ENCODE peak calls at places on chromosomes 4 and X, in four cellular contexts. C is HFFc6, S is lower leg skin, F is BJ. Q is an unnamed sample.

GRCh38 chr4:100079264-100079663 is 111.0 kb downstream of the DDIT4L start:
- DNase-seq in F (no peak), C (no peak), S (no peak), Q (no peak)

GRCh38 chrX:12657881-12658280 is 133.3 kb upstream of the PRPS2 start:
- DNase-seq in S (no peak), C (no peak), F (no peak), Q (no peak)

GRCh38 chr4:76087007-76087769 is 12.7 kb downstream of the ART3 start:
- DNase-seq in S (no peak), F (no peak), C (peak), Q (no peak)

GRCh38 chrX:69618803-69619202 is 2.9 kb downstream of the EDA start:
- DNase-seq in F (no peak), S (no peak), C (no peak), Q (no peak)

GRCh38 chrX:37976153-37976552 is 30.2 kb upstream of the SYTL5 start:
- DNase-seq in S (no peak), F (no peak), C (no peak), Q (no peak)

GRCh38 chrX:151004085-151004484 is 20.9 kb downstream of the HMGB3 start:
- DNase-seq in F (no peak), S (no peak), C (peak), Q (no peak)

GRCh38 chr4:154611833-154612232 is 623 bp downstream of the FGG start:
- DNase-seq in C (no peak), F (no peak), S (no peak), Q (no peak)

GRCh38 chr4:1960170-1960825 is 48.5 kb downstream of the NELFA start:
- DNase-seq in F (no peak), C (peak), S (no peak), Q (no peak)

GRCh38 chr4:25106363-25107151 is 53.7 kb downstream of the SEPSECS start:
- DNase-seq in S (no peak), F (no peak), C (no peak), Q (no peak)

GRCh38 chr4:22021116-22021515 is 72.5 kb upstream of the KCNIP4 start:
- DNase-seq in F (no peak), C (peak), S (no peak), Q (no peak)

GRCh38 chr4:27350161-27350560 is 489.5 kb downstream of the STIM2 start:
- DNase-seq in C (peak), S (no peak), F (no peak), Q (peak)

GRCh38 chr4:99669084-99669483 is 11.5 kb upstream of the C4orf54 start:
- DNase-seq in C (no peak), F (no peak), S (no peak), Q (no peak)

GRCh38 chr4:143351149-143351691 is 14.5 kb downstream of the GAB1 start:
- DNase-seq in S (no peak), C (no peak), F (no peak), Q (no peak)

GRCh38 chrX:124736553-124737240 is 390.3 kb downstream of the SH2D1A start:
- DNase-seq in F (no peak), C (no peak), S (no peak), Q (no peak)

GRCh38 chr4:11765849-11766453 is 337.3 kb upstream of the HS3ST1 start:
- DNase-seq in F (no peak), S (no peak), C (no peak), Q (no peak)

GRCh38 chrX:129791961-129792570 is 12.3 kb downstream of the SASH3 start:
- DNase-seq in S (peak), C (no peak), F (no peak), Q (no peak)

GRCh38 chrX:30215357-30215843 is at the start of gene MAGEB2:
- DNase-seq in F (no peak), S (no peak), C (no peak), Q (no peak)

GRCh38 chr4:26074672-26075071 is 160.7 kb downstream of the SMIM20 start:
- DNase-seq in F (no peak), S (no peak), C (no peak), Q (no peak)

GRCh38 chrX:12901486-12901885 is 4.9 kb upstream of the TLR8 start:
- DNase-seq in S (peak), F (no peak), C (peak), Q (no peak)

GRCh38 chr4:25908491-25908901 is 5.5 kb upstream of the SMIM20 start:
- DNase-seq in C (peak), F (peak), S (no peak), Q (peak)

GRCh38 chr4:56742080-56742871 is 61.2 kb upstream of the HOPX start:
- DNase-seq in S (no peak), F (no peak), C (peak), Q (no peak)

GRCh38 chr4:62014982-62015739 is 815.0 kb downstream of the ADGRL3 start:
- DNase-seq in C (no peak), S (no peak), F (no peak), Q (no peak)

DNA sequence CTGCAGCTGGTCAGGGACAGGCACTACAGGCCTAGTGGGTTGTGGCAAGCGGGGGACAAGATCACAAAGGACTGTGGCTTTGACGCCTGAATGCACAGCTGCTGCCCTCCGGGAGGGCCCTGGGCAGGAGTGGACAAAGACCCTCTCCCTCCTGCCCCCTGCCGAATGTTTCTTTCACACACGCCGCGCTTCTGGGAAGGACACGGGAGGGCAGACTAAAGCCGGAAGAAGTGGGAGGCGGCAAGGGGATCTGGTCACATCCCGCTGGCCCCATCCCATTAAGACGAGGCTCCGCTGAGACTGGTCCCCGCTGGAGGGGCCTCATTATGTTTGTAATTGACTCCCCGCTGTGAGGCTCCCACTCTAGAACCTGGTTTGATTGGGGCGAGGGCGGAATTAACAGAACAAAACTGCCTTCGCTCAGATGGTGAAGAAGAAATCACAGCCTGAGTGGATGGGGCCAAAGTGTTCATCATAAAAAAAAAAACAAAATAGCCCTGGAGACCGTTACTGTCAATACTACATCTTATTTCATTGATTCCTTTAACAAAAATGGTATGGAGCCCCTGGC is 37.8 kb upstream of the PSAPL1 start:
- DNase-seq in F (no peak), S (no peak), C (no peak), Q (no peak)
- TF ChIP-seq CTCF in F (no peak), S (no peak), C (no peak), Q (no peak)

DNA sequence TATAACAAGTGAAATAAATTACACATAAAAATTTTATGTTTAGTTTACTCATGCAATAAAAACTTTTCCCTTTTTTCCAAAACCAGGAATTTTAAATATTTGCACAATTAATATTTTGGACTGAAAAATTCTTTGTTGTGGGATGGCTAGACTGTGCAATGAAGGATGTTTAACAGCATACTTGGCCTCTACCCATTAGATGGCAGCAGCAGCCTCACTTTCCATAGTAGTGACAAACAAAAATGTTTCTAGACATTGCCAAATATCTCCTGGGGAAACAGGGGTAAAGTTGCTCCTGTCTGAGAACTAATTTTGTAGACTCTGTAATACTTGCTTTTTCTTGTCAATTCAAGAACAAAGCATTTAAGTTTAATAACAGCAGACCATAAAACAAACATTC is 49.8 kb downstream of the SCLT1 start:
- DNase-seq in S (no peak), C (peak), F (no peak), Q (peak)
- TF ChIP-seq CTCF in S (no peak), C (peak), F (peak), Q (peak)

GRCh38 chrX:145393702-145394235 is 146.5 kb downstream of the SPANXN1 start:
- DNase-seq in F (no peak), S (no peak), C (no peak), Q (no peak)
- TF ChIP-seq CTCF in F (no peak), S (no peak), C (peak), Q (no peak)

GRCh38 chr4:122798101-122798500 is 28.5 kb upstream of the FGF2 start:
- DNase-seq in F (peak), C (peak), S (no peak), Q (peak)
- TF ChIP-seq CTCF in F (peak), C (peak), S (no peak), Q (peak)

GRCh38 chrX:96684339-96685204 is at the start of gene DIAPH2:
- DNase-seq in S (peak), F (peak), C (peak), Q (peak)
- TF ChIP-seq CTCF in S (no peak), F (peak), C (peak), Q (no peak)

Q was measured in AG09309.